ENCODE peak calls at places on chromosomes 13 and 19, in six cellular contexts. V is stimulated activated CD8-positive, alpha-beta memory T cell treated with anti-CD3 and anti-CD28 coated beads, Interleukin-12 subunit alpha, Interleukin-12 subunit beta, amount 100 ng/mL, for 4 hours; I is CD4-positive, alpha-beta T cell; E is AG08395; P is NK-92 treated with Interleukin-12 subunit alpha and Interleukin-12 subunit beta, amount 100 ng/mL, for 24 hours; S is RWPE1. L is an unnamed sample.

GRCh38 chr19:49888478-49888901 is 8.2 kb downstream of the IL4I1 start:
- DNase-seq in V (no peak), P (no peak), S (no peak), E (no peak), I (no peak), L (no peak)

GRCh38 chr13:67120872-67121531 is 109.1 kb downstream of the PCDH9 start:
- DNase-seq in E (peak; percentile 1), V (no peak), P (no peak), S (no peak), I (no peak), L (peak; percentile 45)

GRCh38 chr13:42272115-42272756 is at the start of gene AKAP11:
- DNase-seq in I (peak; percentile 32), E (peak; percentile 36), V (no peak), S (peak; percentile 44), P (peak; percentile 55), L (peak; percentile 50)

GRCh38 chr19:49380391-49380790 is 7.7 kb upstream of the KASH5 start:
- DNase-seq in P (no peak), S (no peak), E (no peak), V (no peak), I (no peak), L (no peak)

GRCh38 chr19:3135961-3136683 is at the start of gene GNA15:
- DNase-seq in P (no peak), I (no peak), E (no peak), S (peak; percentile 75), V (no peak), L (peak; percentile 83)

GRCh38 chr19:54439174-54439851 is 9.7 kb upstream of the LENG8 start:
- DNase-seq in E (peak; percentile 44), V (no peak), I (no peak), S (no peak), P (no peak), L (peak; percentile 46)

GRCh38 chr19:18339703-18340102 is 695 bp upstream of the PGPEP1 start:
- DNase-seq in I (no peak), V (no peak), P (no peak), E (peak; percentile 38), S (no peak), L (no peak)

GRCh38 chr19:57321746-57322145 is 1.5 kb downstream of the ZNF543 start:
- DNase-seq in V (no peak), I (no peak), S (no peak), E (no peak), P (no peak), L (no peak)

GRCh38 chr13:99703908-99704307 is 202.6 kb downstream of the TM9SF2 start:
- DNase-seq in V (no peak), I (no peak), P (no peak), E (no peak), S (no peak), L (no peak)

GRCh38 chr19:42412661-42413076 is 14.5 kb downstream of the LIPE start:
- DNase-seq in I (no peak), E (no peak), V (no peak), S (no peak), P (no peak), L (no peak)

GRCh38 chr13:29162638-29163037 is 342.5 kb downstream of the MTUS2 start:
- DNase-seq in E (no peak), I (no peak), V (no peak), P (no peak), S (no peak), L (no peak)

GRCh38 chr13:73777134-73777533 is 357.1 kb downstream of the KLF12 start:
- DNase-seq in P (no peak), V (no peak), I (no peak), E (no peak), S (no peak), L (no peak)

GRCh38 chr13:48233097-48233885 is at the start of gene ITM2B:
- DNase-seq in P (peak; percentile 59), V (peak; percentile 56), E (peak; percentile 81), S (peak; percentile 79), I (peak; percentile 60), L (peak; percentile 64)

GRCh38 chr13:113906566-113906965 is 42.7 kb upstream of the GAS6 start:
- DNase-seq in P (no peak), I (no peak), E (no peak), S (no peak), V (no peak), L (no peak)

GRCh38 chr13:30345426-30346100 is 38.2 kb upstream of the KATNAL1 start:
- DNase-seq in P (no peak), E (no peak), I (no peak), V (no peak), S (no peak), L (no peak)

GRCh38 chr19:50750010-50750409 is 20.3 kb upstream of the GPR32 start:
- DNase-seq in I (no peak), E (no peak), P (no peak), V (no peak), S (no peak), L (no peak)

GRCh38 chr19:10655457-10656312 is 1.5 kb downstream of the ILF3 start:
- DNase-seq in I (no peak), S (no peak), E (peak; percentile 25), P (no peak), V (no peak), L (peak; percentile 40)

GRCh38 chr19:51820821-51821446 is 26.0 kb downstream of the FPR3 start:
- DNase-seq in S (no peak), V (no peak), I (no peak), P (no peak), E (no peak), L (no peak)

GRCh38 chr19:47723573-47723923 is 10.3 kb downstream of the EHD2 start:
- DNase-seq in S (no peak), V (no peak), I (no peak), E (no peak), P (no peak), L (peak; percentile 77)

GRCh38 chr19:39405930-39406655 is 554 bp upstream of the ZFP36 start:
- DNase-seq in S (no peak), I (peak; percentile 98), E (no peak), P (peak; percentile 90), V (peak; percentile 80), L (no peak)

GRCh38 chr13:43122706-43123268 is 99.4 kb downstream of the DNAJC15 start:
- DNase-seq in E (no peak), V (no peak), S (no peak), I (no peak), P (no peak), L (no peak)

GRCh38 chr13:92317066-92317465 is 909.5 kb upstream of the GPC6 start:
- DNase-seq in E (no peak), S (no peak), V (no peak), I (no peak), P (no peak), L (no peak)

GRCh38 chr13:30370146-30370545 is 52.1 kb upstream of the UBE2L5 start:
- DNase-seq in E (no peak), S (no peak), I (no peak), P (no peak), V (no peak), L (no peak)

GRCh38 chr13:24011266-24011665 is 114.0 kb upstream of the C1QTNF9B start:
- DNase-seq in I (no peak), E (no peak), V (no peak), P (no peak), S (no peak), L (no peak)

GRCh38 chr19:34556500-34556899 is 74.9 kb downstream of the WTIP start:
- DNase-seq in S (no peak), I (no peak), P (no peak), E (peak; percentile 19), V (no peak), L (peak; percentile 14)

GRCh38 chr19:1873524-1874473 is 10.4 kb upstream of the KLF16 start:
- DNase-seq in V (no peak), I (no peak), P (no peak), E (no peak), S (no peak), L (no peak)

GRCh38 chr13:112658807-112659206 is 31.0 kb upstream of the ATP11A start:
- DNase-seq in S (no peak), I (no peak), E (no peak), V (no peak), P (no peak), L (no peak)